ENCODE peak calls at places on chromosomes 3 and 15, in five cellular contexts. O is thyroid gland; U is psoas muscle; Q is naive thymus-derived CD4-positive, alpha-beta T cell; B is thoracic aorta. E is an unnamed sample.
A peak's percentile ranks its signal among the peaks of the same experiment; 100 is the strongest.

GRCh38 chr3:194588741-194589140 is 44.5 kb downstream of the TMEM44 start:
- DNase-seq in O (no peak), U (no peak), Q (no peak), B (no peak), E (no peak)

GRCh38 chr3:52498134-52499054 is 3.3 kb downstream of the STAB1 start:
- DNase-seq in O (no peak), U (peak; percentile 69), Q (no peak), B (no peak), E (no peak)

GRCh38 chr3:15361494-15362214 is 29.3 kb upstream of the SH3BP5 start:
- DNase-seq in O (no peak), U (no peak), Q (no peak), B (no peak), E (peak; percentile 30)

GRCh38 chr3:58529516-58530353 is 7.3 kb downstream of the ACOX2 start:
- DNase-seq in O (no peak), U (no peak), Q (no peak), B (no peak), E (peak; percentile 52)

GRCh38 chr15:56732135-56732880 is 1.0 kb downstream of the ZNF280D start:
- DNase-seq in O (peak; percentile 4), U (no peak), Q (peak; percentile 4), B (no peak), E (peak; percentile 50)

GRCh38 chr3:73459711-73460110 is 165.0 kb downstream of the PDZRN3 start:
- DNase-seq in O (no peak), U (no peak), Q (no peak), B (no peak), E (no peak)

GRCh38 chr3:67654832-67655152 is 380 bp upstream of the SUCLG2 start:
- DNase-seq in O (no peak), U (no peak), Q (no peak), B (no peak), E (no peak)

GRCh38 chr15:23467110-23467600 is 20.1 kb upstream of the GOLGA6L2 start:
- DNase-seq in O (no peak), U (no peak), Q (no peak), B (no peak), E (no peak)

GRCh38 chr3:112126501-112126900 is 6.5 kb downstream of the GCSAM start:
- DNase-seq in O (no peak), U (no peak), Q (no peak), B (no peak), E (peak; percentile 59)

GRCh38 chr3:194574639-194575483 is 58.4 kb downstream of the TMEM44 start:
- DNase-seq in O (no peak), U (no peak), Q (no peak), B (no peak), E (peak; percentile 57)

GRCh38 chr15:68363353-68363752 is 68.6 kb downstream of the ITGA11 start:
- DNase-seq in O (no peak), U (no peak), Q (no peak), B (no peak), E (no peak)

GRCh38 chr3:127787071-127787490 is 35.2 kb downstream of the MGLL start:
- DNase-seq in O (no peak), U (peak; percentile 79), Q (no peak), B (no peak), E (no peak)

GRCh38 chr3:184688872-184689271 is 23.0 kb downstream of the MAGEF1 start:
- DNase-seq in O (no peak), U (no peak), Q (no peak), B (no peak), E (no peak)

GRCh38 chr3:194755689-194756459 is 70.2 kb downstream of the FAM43A start:
- DNase-seq in O (no peak), U (no peak), Q (no peak), B (no peak), E (peak; percentile 48)

GRCh38 chr3:11661827-11662226 is 18.1 kb upstream of the VGLL4 start:
- DNase-seq in O (no peak), U (no peak), Q (no peak), B (no peak), E (no peak)

DNA sequence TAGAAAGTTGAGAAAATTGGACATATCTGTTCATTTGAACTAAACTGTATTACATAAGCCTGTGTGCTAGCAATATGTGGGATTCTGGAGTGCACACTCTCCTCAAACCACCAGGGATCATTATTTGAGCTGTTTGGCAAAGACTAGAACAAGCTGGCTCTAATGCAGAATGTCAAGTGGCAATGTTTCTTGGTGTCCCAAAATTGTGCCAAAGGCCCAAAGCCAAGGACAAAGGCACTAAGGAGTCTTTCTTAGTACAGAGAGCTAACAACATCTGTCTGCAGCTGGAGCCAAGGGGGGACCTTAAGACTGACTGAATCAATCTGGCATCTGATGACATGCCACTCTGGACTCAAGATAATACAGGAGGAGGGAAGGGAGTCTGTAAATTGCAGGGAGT is 76.7 kb upstream of the STRIT1 start:
- DNase-seq in O (peak; percentile 83), U (no peak), Q (no peak), B (no peak), E (no peak)
- H3K4me1 ChIP-seq in O (peaks cover 47% of the 10 kb centered on the region), U (no peaks in the 10 kb centered on the region), Q (no peaks in the 10 kb centered on the region), B (peaks cover 18% of the 10 kb centered on the region), E (peaks cover 26% of the 10 kb centered on the region)

GRCh38 chr3:70982700-70983140 is 600.8 kb downstream of the FOXP1 start:
- DNase-seq in O (peak; percentile 74), U (peak; percentile 33), Q (no peak), B (peak; percentile 26), E (no peak)

GRCh38 chr3:70982274-70982673 is 601.3 kb downstream of the FOXP1 start:
- DNase-seq in O (no peak), U (no peak), Q (no peak), B (no peak), E (no peak)

GRCh38 chr3:70980646-70981031 is 602.9 kb downstream of the FOXP1 start:
- DNase-seq in O (no peak), U (no peak), Q (peak; percentile 54), B (no peak), E (no peak)

GRCh38 chr3:70979983-70980645 is 603.4 kb downstream of the FOXP1 start:
- DNase-seq in O (no peak), U (no peak), Q (no peak), B (no peak), E (no peak)

DNA sequence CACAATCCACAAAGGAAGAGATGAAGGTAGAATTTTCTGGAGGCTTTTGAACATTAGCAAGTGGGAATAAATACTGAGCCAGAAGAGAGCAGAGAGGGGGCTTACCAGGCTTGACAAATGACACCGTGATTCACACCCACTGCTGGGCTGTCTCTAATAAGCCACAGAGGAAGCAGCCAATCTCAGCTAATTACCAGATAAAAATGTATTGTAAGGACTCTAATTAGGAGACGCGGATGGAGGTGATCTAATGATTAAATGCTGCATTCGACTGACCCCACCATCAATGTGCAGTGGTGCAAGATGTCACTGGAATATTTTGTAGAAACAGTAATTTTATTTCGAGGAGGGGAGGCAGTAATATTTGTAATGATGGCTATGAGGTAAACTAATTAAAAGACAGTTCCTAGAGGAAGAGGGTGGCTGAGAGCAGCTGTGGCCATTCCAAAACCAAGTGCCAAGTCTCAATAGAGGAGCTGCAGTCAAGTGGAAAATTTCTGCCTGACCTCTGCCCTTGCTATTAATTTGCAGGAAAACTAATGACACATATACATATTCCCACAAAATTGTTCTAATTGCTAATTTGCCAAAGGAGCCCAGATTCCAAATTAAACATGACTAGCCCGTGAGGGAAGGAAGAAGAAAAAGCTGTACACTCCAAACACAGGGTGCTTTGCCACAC is 602.1 kb downstream of the FOXP1 start:
- DNase-seq in O (peak; percentile 17), U (no peak), Q (no peak), B (no peak), E (no peak)
- H3K4me3 ChIP-seq in O (no peak overlapping the region), U (no peak overlapping the region), Q (no peak overlapping the region), B (peak overlapping the region; percentile 46), E (no peak overlapping the region)

GRCh38 chr3:105869531-105869833 is 670 bp upstream of the CBLB start:
- DNase-seq in O (no peak), U (no peak), Q (no peak), B (no peak), E (no peak)
- H3K27ac ChIP-seq in O (peak overlapping the region; percentile 99), U (peak overlapping the region; percentile 93), Q (peak overlapping the region; percentile 91), B (peak overlapping the region; percentile 99), E (peak overlapping the region; percentile 75)

GRCh38 chr3:177426151-177426904 is 229.0 kb upstream of the TBL1XR1 start:
- DNase-seq in O (no peak), U (no peak), Q (no peak), B (no peak), E (no peak)
- H3K4me1 ChIP-seq in O (peaks cover 5% of the 10 kb centered on the region), U (no peaks in the 10 kb centered on the region), Q (peaks cover 17% of the 10 kb centered on the region), B (peaks cover 1% of the 10 kb centered on the region), E (no peaks in the 10 kb centered on the region)

GRCh38 chr3:187022403-187023029 is 92.2 kb downstream of the ST6GAL1 start:
- DNase-seq in O (no peak), U (no peak), Q (no peak), B (no peak), E (no peak)
- H3K4me3 ChIP-seq in O (no peak overlapping the region), U (no peak overlapping the region), Q (no peak overlapping the region), B (no peak overlapping the region), E (no peak overlapping the region)